ENCODE peak calls at places on chromosome 20, in seven cellular contexts. Z is CD4-positive, CD25-positive, alpha-beta regulatory T cell; Q is fibroblast of mammary gland; U is HCT116; X is uterus; J is CD8-positive, alpha-beta T cell; V is stomach. R is an unnamed sample.

GRCh38 chr20:15613530-15613929 is 959.7 kb downstream of the KIF16B start:
- DNase-seq in Z (no peak), J (no peak), Q (no peak), U (no peak), X (no peak), V (peak), R (no peak)

GRCh38 chr20:11232896-11233295 is 559.1 kb upstream of the JAG1 start:
- DNase-seq in Q (no peak), X (no peak), U (no peak), Z (no peak), J (no peak), V (no peak), R (no peak)

GRCh38 chr20:57660510-57661199 is 40.4 kb upstream of the ZBP1 start:
- DNase-seq in Q (no peak), U (no peak), X (peak), V (peak), J (no peak), Z (no peak), R (no peak)

GRCh38 chr20:30286157-30286556 is 971.3 kb upstream of the DEFB115 start:
- DNase-seq in J (no peak), Q (no peak), Z (no peak), V (peak), U (no peak), X (no peak), R (no peak)

GRCh38 chr20:49283703-49284625 is 6.1 kb upstream of the ZNFX1 start:
- DNase-seq in U (no peak), Q (no peak), V (no peak), X (no peak), Z (no peak), J (no peak), R (no peak)

GRCh38 chr20:4472906-4473305 is 248.8 kb upstream of the PRND start:
- DNase-seq in U (no peak), J (no peak), X (no peak), Q (peak), V (no peak), Z (no peak), R (no peak)

GRCh38 chr20:37755665-37756064 is 61.8 kb downstream of the CTNNBL1 start:
- DNase-seq in X (no peak), J (no peak), V (no peak), U (no peak), Z (no peak), Q (peak), R (no peak)

GRCh38 chr20:61441537-61441936 is 189.5 kb downstream of the CDH4 start:
- DNase-seq in U (no peak), J (no peak), Q (no peak), Z (no peak), X (no peak), V (no peak), R (no peak)

GRCh38 chr20:53365676-53366075 is 228.0 kb downstream of the ZNF217 start:
- DNase-seq in Z (no peak), X (no peak), J (no peak), U (no peak), Q (no peak), V (no peak), R (no peak)

GRCh38 chr20:51029963-51030930 is 7.3 kb upstream of the KCNG1 start:
- DNase-seq in U (no peak), X (peak), Q (peak), V (no peak), J (no peak), Z (no peak), R (no peak)

GRCh38 chr20:51029556-51029955 is 6.6 kb upstream of the KCNG1 start:
- DNase-seq in V (no peak), Q (no peak), J (no peak), U (no peak), Z (no peak), X (no peak), R (no peak)

GRCh38 chr20:51026317-51026716 is 3.4 kb upstream of the KCNG1 start:
- DNase-seq in V (no peak), Z (no peak), J (no peak), Q (no peak), X (no peak), U (no peak), R (no peak)

GRCh38 chr20:51027396-51027795 is 4.5 kb upstream of the KCNG1 start:
- DNase-seq in Z (no peak), V (no peak), U (no peak), J (no peak), X (no peak), Q (no peak), R (no peak)

DNA sequence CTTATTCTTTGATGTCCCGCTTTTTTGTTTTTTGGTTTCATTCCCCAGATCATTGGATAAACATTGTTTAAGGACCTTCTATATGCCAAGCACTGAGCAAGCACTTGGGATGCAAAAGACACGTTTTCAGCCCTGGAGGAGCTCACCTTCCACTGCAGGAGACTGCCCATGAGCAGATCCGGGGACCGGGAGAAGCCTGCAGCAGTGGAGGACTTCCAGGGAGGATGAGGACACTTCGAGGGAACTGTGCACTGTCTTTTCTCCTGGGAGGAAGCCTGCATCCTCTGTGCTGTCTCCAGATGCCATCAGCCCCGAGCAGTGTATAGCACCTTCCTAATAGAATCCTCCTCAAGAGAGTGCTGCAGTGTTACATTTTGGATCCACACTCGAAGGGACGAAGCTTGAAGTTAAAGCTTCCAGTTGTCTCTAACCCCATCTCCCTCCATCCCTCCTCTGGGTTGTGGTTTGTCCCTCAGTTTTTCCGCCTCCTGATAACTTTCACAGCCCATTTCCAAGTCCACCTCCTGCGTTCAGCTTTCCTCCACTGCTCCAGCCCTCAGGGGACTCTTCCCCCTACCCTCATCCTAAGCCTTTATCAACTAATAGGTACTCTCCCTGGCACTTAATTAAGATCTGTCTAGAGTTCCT is 5.8 kb upstream of the KCNG1 start:
- DNase-seq in Z (no peak), V (no peak), X (no peak), Q (no peak), J (no peak), U (no peak), R (no peak)
- H3K4me3 ChIP-seq in Z (no peak), V (no peak), X (no peak), Q (no peak), J (no peak), U (no peak), R (no peak)

DNA sequence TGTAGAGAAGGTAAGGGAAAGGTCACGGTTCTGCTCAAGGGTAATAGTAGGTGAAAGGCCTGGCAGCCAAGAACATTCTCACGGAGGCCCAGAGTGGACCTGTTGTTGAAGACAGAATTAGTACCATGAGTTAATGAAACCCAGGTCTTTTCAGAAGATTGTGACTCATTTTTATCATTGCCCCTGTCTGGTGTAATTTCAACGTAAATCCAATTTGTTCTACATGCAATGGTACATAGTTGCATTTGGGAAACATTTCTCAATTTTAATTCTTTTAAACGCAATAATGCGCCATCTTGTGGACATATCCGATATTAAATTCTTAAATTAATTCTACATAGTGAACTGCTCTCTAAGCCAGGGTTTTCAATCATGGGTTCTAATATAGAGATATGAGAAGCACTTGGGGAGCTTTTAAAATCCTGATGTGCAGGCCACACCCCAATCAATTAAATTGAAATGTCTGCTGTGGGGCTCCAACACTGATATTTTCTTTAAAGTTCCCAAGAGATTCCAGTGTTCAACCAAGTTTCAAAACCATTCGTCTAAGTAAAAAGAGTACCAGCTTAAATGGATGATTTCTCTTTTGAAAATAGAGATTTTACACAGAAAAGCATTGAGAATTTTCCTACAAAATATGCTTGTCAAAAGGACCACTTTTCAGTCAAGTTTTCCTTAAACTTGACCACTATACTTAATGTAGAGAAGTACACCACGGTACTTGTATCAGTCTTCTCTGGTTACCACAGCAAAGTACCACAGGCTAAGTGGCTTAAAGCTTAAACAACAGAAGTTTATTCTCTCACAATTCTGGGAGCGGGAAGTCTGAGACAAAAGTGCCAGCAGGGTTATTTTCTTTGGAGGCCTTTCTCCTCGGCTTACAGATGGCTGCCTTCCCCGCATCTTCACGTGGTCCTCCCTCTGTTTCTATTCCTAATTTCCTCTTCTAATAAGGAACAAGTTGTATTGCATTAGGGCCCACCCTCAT is 257.6 kb downstream of the PLCB1 start:
- DNase-seq in J (no peak), U (peak), V (no peak), Z (no peak), X (no peak), Q (peak), R (peak)
- H3K4me3 ChIP-seq in J (no peak), U (no peak), V (no peak), Z (no peak), X (no peak), Q (no peak), R (no peak)

GRCh38 chr20:44970243-44970757 is 4.0 kb downstream of the STK4 start:
- DNase-seq in J (no peak), V (no peak), Z (no peak), X (no peak), U (no peak), Q (no peak), R (peak)
- H3K4me3 ChIP-seq in J (peak), V (no peak), Z (peak), X (no peak), U (no peak), Q (no peak), R (peak)

DNA sequence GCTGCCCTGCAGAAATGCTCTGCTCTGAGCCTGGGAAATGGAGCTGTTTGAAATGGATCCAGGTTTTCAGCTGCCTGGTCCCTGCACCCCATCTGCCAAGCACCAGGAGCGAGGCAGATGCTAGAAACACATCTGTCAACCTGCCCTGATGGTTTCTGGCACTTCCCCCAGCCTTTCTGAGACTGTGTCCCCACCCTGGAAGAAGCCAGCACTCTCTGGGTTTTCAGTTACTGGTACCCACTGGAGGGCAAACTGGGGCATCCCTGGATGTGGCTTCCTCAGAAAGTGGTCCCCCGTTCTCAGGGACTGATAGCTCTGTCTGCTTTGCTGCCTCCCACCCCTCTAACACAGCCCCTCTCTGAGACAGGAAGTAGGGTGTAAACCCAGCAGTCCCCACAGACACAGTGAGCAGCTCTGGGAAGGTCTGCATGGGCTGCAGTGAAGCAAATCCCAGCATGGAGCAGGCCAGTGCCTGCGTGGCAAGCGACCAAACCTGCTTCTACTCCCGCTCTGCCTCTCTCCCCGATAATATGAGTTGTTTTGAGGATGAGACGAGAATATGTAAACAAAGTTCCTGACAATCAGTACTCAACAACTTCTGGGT is 54.2 kb upstream of the MAFB start:
- DNase-seq in Q (no peak), V (no peak), U (no peak), J (no peak), Z (no peak), X (no peak), R (no peak)
- H3K4me3 ChIP-seq in Q (no peak), V (no peak), U (no peak), J (no peak), Z (no peak), X (no peak), R (no peak)

DNA sequence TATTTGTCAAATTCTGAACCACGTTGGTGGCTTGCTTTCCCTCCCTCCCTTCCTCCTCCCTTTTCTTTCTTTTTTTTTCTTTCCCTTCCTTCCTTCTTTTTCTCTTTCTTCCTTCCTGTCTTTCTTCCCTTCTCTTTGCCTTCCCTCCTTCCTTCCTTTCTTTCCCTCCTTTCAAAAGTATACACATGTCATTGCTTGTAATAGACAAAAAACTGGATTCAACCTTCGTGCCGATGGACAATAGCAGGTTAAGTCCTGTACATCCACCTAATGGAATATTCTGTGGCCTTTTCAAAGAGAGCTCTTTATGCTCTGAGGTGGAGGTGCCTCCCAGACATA is 72.2 kb downstream of the BANF2 start:
- DNase-seq in Z (no peak), Q (no peak), X (no peak), V (no peak), J (no peak), U (no peak), R (no peak)
- H3K4me3 ChIP-seq in Z (no peak), Q (no peak), X (no peak), V (no peak), J (no peak), U (no peak), R (no peak)